ENCODE peak calls at places on chromosome 15, in four cellular contexts. One of them, this sample, is unnamed. For H3K4me1, the result is how much of the 10 kb centered on the place peaks cover.

GRCh38 chr15:100602822-100603393 is 519 bp downstream of the ASB7 start:
- DNase-seq in upper lobe of right lung: no peak
- DNase-seq in heart left ventricle: no peak
- DNase-seq in body of pancreas: peak
- DNase-seq in this sample: no peak

GRCh38 chr15:78055923-78056713 is 21.4 kb downstream of the TBC1D2B start:
- DNase-seq in upper lobe of right lung: no peak
- DNase-seq in body of pancreas: no peak
- DNase-seq in heart left ventricle: peak
- DNase-seq in this sample: no peak

GRCh38 chr15:46956456-46956855 is 760.8 kb upstream of the SEMA6D start:
- DNase-seq in body of pancreas: no peak
- DNase-seq in upper lobe of right lung: no peak
- DNase-seq in heart left ventricle: peak
- DNase-seq in this sample: no peak

GRCh38 chr15:57436166-57436565 is 59.9 kb downstream of the CGNL1 start:
- DNase-seq in upper lobe of right lung: no peak
- DNase-seq in heart left ventricle: no peak
- DNase-seq in body of pancreas: no peak
- DNase-seq in this sample: no peak

GRCh38 chr15:41169784-41170183 is 53.7 kb upstream of the INO80 start:
- DNase-seq in heart left ventricle: no peak
- DNase-seq in upper lobe of right lung: peak
- DNase-seq in body of pancreas: peak
- DNase-seq in this sample: no peak

GRCh38 chr15:41939986-41940385 is 32.4 kb downstream of the EHD4 start:
- DNase-seq in body of pancreas: no peak
- DNase-seq in heart left ventricle: no peak
- DNase-seq in upper lobe of right lung: no peak
- DNase-seq in this sample: no peak

GRCh38 chr15:75620043-75620775 is 5.3 kb downstream of the SNUPN start:
- DNase-seq in heart left ventricle: peak
- DNase-seq in body of pancreas: peak
- DNase-seq in upper lobe of right lung: no peak
- DNase-seq in this sample: no peak

GRCh38 chr15:39581501-39582285 is 814 bp downstream of the THBS1 start:
- DNase-seq in heart left ventricle: peak
- DNase-seq in body of pancreas: peak
- DNase-seq in upper lobe of right lung: peak
- DNase-seq in this sample: no peak

GRCh38 chr15:74732846-74733245 is 7.5 kb upstream of the CYP1A1 start:
- DNase-seq in body of pancreas: no peak
- DNase-seq in heart left ventricle: no peak
- DNase-seq in upper lobe of right lung: no peak
- DNase-seq in this sample: no peak

GRCh38 chr15:40766194-40766830 is 2.4 kb downstream of the GCHFR start:
- DNase-seq in upper lobe of right lung: no peak
- DNase-seq in body of pancreas: no peak
- DNase-seq in heart left ventricle: no peak
- DNase-seq in this sample: no peak

DNA sequence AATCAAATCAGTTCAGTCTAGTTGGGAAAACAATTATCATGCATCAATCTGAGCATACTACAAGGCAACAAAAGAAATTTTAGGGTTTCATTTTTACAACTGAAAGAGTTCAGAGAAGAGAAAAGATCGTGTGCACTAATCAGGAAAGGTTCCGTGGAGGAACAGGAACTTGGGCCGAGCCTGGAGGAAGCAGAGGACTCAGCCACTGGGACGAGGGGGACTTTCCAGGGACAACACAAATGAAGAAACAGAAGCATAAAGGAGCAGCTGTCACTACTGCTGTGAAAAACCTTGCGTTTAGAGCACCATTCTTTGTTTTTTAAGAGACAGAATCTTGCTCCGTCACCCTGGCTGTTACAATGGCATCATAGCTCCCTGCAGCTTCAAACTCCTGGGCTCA is 60.5 kb downstream of the MYO1E start:
- DNase-seq in heart left ventricle: no peak
- DNase-seq in upper lobe of right lung: no peak
- DNase-seq in body of pancreas: no peak
- DNase-seq in this sample: no peak
- H3K4me1 ChIP-seq in heart left ventricle: under half
- H3K4me1 ChIP-seq in upper lobe of right lung: under half
- H3K4me1 ChIP-seq in body of pancreas: under half
- H3K4me1 ChIP-seq in this sample: under half

DNA sequence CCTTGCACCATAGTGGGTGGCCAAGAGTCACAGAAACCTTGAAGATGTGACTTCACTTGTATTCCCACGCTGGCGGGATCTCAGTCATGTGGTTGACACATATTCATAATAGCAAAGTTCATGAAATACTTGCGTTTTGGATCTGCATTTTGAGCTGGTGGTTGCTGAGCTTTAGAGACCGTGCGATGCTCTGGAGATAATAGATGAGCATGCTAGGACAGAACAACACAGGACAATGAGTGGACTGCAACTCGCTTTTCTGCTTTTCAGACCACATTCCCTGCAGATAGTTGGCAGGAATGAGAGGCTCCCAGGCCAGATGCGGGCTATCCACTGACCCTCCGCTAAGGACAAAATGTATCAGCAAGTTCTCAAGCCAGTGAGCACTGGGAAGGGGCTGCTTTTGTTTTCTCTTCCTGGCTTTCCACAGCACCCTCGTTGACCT is 13.8 kb upstream of the STARD5 start:
- DNase-seq in heart left ventricle: no peak
- DNase-seq in body of pancreas: no peak
- DNase-seq in upper lobe of right lung: no peak
- DNase-seq in this sample: no peak
- H3K27ac ChIP-seq in heart left ventricle: peak
- H3K27ac ChIP-seq in body of pancreas: peak
- H3K27ac ChIP-seq in upper lobe of right lung: no peak
- H3K27ac ChIP-seq in this sample: no peak

DNA sequence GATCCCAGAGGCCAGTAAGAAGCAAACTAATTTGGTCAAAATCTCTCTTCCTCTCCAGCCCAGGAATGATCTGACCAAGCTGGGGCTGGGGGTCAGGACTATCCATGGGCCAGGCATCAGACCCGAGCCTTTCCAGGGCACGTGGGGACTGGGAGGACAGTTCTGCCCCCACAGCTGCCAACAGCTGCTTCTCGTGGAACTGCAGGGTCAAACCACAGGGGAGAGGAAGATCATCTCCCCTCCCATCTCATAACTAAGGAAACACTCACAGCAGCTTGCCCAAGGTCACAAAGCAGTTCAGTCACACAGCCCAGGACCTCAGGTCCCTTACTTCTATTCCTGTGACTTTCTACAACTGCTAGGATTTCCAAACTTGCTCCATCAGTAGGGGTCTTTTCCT is 47.1 kb downstream of the DAPK2 start:
- DNase-seq in body of pancreas: peak
- DNase-seq in heart left ventricle: peak
- DNase-seq in upper lobe of right lung: no peak
- DNase-seq in this sample: no peak
- H3K4me1 ChIP-seq in body of pancreas: under half
- H3K4me1 ChIP-seq in heart left ventricle: under half
- H3K4me1 ChIP-seq in upper lobe of right lung: under half
- H3K4me1 ChIP-seq in this sample: under half

DNA sequence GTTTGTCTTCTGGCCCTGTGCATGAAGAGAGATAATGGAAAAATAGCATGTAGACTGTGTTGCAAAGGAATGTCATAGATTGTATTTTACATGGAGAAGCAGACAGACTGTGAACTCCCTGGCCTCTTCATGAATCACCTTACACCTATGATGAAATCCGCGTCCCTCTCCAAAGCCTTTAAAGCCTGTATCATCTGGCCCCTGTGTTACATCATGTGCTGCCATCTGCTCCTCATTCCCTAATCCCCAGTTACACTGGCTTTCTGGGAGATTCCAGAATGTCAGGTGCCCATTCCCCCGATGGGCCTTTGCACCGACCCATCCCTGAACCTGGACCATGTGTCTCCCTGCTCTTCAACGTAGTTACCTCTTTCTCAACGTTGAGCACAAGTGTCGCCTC is 190.8 kb downstream of the ADAMTSL3 start:
- DNase-seq in body of pancreas: no peak
- DNase-seq in heart left ventricle: no peak
- DNase-seq in upper lobe of right lung: no peak
- DNase-seq in this sample: no peak
- H3K27ac ChIP-seq in body of pancreas: no peak
- H3K27ac ChIP-seq in heart left ventricle: peak
- H3K27ac ChIP-seq in upper lobe of right lung: no peak
- H3K27ac ChIP-seq in this sample: no peak

GRCh38 chr15:52008326-52008697 is 10.7 kb upstream of the MAPK6 start:
- DNase-seq in heart left ventricle: no peak
- DNase-seq in body of pancreas: no peak
- DNase-seq in upper lobe of right lung: no peak
- DNase-seq in this sample: no peak

GRCh38 chr15:52008698-52009434 is 10.2 kb upstream of the MAPK6 start:
- DNase-seq in heart left ventricle: no peak
- DNase-seq in upper lobe of right lung: no peak
- DNase-seq in body of pancreas: no peak
- DNase-seq in this sample: no peak

GRCh38 chr15:52005748-52006701 is 13.0 kb upstream of the MAPK6 start:
- DNase-seq in heart left ventricle: no peak
- DNase-seq in body of pancreas: no peak
- DNase-seq in upper lobe of right lung: no peak
- DNase-seq in this sample: no peak

GRCh38 chr15:52004806-52005205 is 14.2 kb upstream of the MAPK6 start:
- DNase-seq in body of pancreas: no peak
- DNase-seq in upper lobe of right lung: no peak
- DNase-seq in heart left ventricle: no peak
- DNase-seq in this sample: no peak

DNA sequence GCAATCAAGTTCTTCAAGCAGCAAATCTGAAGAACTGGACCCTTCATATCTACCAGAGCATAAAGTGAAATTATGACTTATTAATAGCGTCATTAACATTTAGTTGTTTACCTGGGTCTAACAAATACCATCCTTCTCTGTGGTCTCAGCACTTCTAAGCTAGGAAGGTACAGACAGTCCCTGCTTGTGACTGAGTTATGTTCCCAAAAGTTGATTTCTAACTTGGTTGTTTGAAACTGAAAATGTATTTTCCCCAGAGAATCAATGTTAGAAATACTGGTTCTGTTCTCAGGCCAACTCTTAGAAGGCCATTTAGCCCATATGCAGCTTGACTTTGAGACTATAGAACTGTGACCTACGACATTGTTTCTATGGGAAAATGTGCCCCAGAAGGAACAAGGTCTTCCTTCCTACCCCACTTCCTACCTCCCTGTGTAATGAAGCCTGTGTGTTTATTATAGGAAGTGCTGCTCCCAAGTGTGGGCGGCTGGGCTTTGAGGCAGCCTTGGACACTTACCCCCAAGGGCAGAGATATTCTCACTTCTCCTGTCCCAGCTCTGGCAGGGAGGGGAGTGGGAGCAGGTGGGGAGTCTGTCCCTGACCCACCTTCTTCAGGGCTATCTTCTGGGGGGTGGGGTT is 12.2 kb upstream of the MAPK6 start:
- DNase-seq in heart left ventricle: no peak
- DNase-seq in body of pancreas: no peak
- DNase-seq in upper lobe of right lung: peak
- DNase-seq in this sample: no peak
- H3K4me1 ChIP-seq in heart left ventricle: under half
- H3K4me1 ChIP-seq in body of pancreas: under half
- H3K4me1 ChIP-seq in upper lobe of right lung: under half
- H3K4me1 ChIP-seq in this sample: under half

This sample was measured in CD8-positive, alpha-beta memory T cell.